ENCODE peak calls at places on chromosomes 4 and X, in nine cellular contexts. One of them, this sample, is unnamed.

GRCh38 chr4:156933633-156934258 is 37.9 kb downstream of the PDGFC start:
- DNase-seq in lower leg skin: no peak
- DNase-seq in adrenal gland: no peak
- DNase-seq in breast epithelium: no peak
- DNase-seq in HL-60: no peak
- DNase-seq in neural crest cell: no peak
- DNase-seq in choroid plexus epithelial cell: peak; percentile 70
- DNase-seq in omental fat pad: no peak
- DNase-seq in fibroblast of the aortic adventitia: peak; percentile 79
- DNase-seq in this sample: no peak

GRCh38 chr4:118807659-118808058 is 28.3 kb downstream of the SEC24D start:
- DNase-seq in lower leg skin: no peak
- DNase-seq in adrenal gland: no peak
- DNase-seq in breast epithelium: no peak
- DNase-seq in HL-60: no peak
- DNase-seq in neural crest cell: no peak
- DNase-seq in choroid plexus epithelial cell: no peak
- DNase-seq in omental fat pad: no peak
- DNase-seq in fibroblast of the aortic adventitia: no peak
- DNase-seq in this sample: no peak

GRCh38 chr4:56326363-56326762 is 60.9 kb downstream of the AASDH start:
- DNase-seq in lower leg skin: no peak
- DNase-seq in adrenal gland: no peak
- DNase-seq in breast epithelium: no peak
- DNase-seq in HL-60: no peak
- DNase-seq in neural crest cell: no peak
- DNase-seq in choroid plexus epithelial cell: no peak
- DNase-seq in omental fat pad: no peak
- DNase-seq in fibroblast of the aortic adventitia: no peak
- DNase-seq in this sample: no peak

GRCh38 chrX:6851140-6851539 is 296.4 kb upstream of the STS start:
- DNase-seq in lower leg skin: no peak
- DNase-seq in adrenal gland: no peak
- DNase-seq in breast epithelium: no peak
- DNase-seq in HL-60: no peak
- DNase-seq in neural crest cell: no peak
- DNase-seq in choroid plexus epithelial cell: no peak
- DNase-seq in omental fat pad: no peak
- DNase-seq in fibroblast of the aortic adventitia: no peak
- DNase-seq in this sample: no peak

GRCh38 chr4:42452823-42453222 is 55.5 kb downstream of the SHISA3 start:
- DNase-seq in lower leg skin: no peak
- DNase-seq in adrenal gland: no peak
- DNase-seq in breast epithelium: no peak
- DNase-seq in HL-60: no peak
- DNase-seq in neural crest cell: peak; percentile 11
- DNase-seq in choroid plexus epithelial cell: no peak
- DNase-seq in omental fat pad: no peak
- DNase-seq in fibroblast of the aortic adventitia: no peak
- DNase-seq in this sample: no peak

GRCh38 chr4:1597021-1597931 is 86.8 kb downstream of the FAM53A start:
- DNase-seq in lower leg skin: no peak
- DNase-seq in adrenal gland: no peak
- DNase-seq in breast epithelium: no peak
- DNase-seq in HL-60: no peak
- DNase-seq in neural crest cell: no peak
- DNase-seq in choroid plexus epithelial cell: no peak
- DNase-seq in omental fat pad: no peak
- DNase-seq in fibroblast of the aortic adventitia: no peak
- DNase-seq in this sample: no peak

GRCh38 chr4:71303850-71304249 is 35.0 kb upstream of the SLC4A4 start:
- DNase-seq in lower leg skin: no peak
- DNase-seq in adrenal gland: no peak
- DNase-seq in breast epithelium: no peak
- DNase-seq in HL-60: no peak
- DNase-seq in neural crest cell: no peak
- DNase-seq in choroid plexus epithelial cell: no peak
- DNase-seq in omental fat pad: no peak
- DNase-seq in fibroblast of the aortic adventitia: peak; percentile 44
- DNase-seq in this sample: no peak

GRCh38 chr4:3408793-3409330 is 32.9 kb upstream of the HGFAC start:
- DNase-seq in lower leg skin: no peak
- DNase-seq in adrenal gland: peak; percentile 7
- DNase-seq in breast epithelium: no peak
- DNase-seq in HL-60: no peak
- DNase-seq in neural crest cell: no peak
- DNase-seq in choroid plexus epithelial cell: no peak
- DNase-seq in omental fat pad: no peak
- DNase-seq in fibroblast of the aortic adventitia: no peak
- DNase-seq in this sample: no peak

GRCh38 chrX:130170752-130171445 is 863 bp upstream of the RAB33A start:
- DNase-seq in lower leg skin: no peak
- DNase-seq in adrenal gland: peak; percentile 27
- DNase-seq in breast epithelium: no peak
- DNase-seq in HL-60: peak; percentile 36
- DNase-seq in neural crest cell: peak; percentile 57
- DNase-seq in choroid plexus epithelial cell: peak; percentile 34
- DNase-seq in omental fat pad: no peak
- DNase-seq in fibroblast of the aortic adventitia: no peak
- DNase-seq in this sample: no peak

GRCh38 chrX:57286507-57287251 is at the start of gene FAAH2:
- DNase-seq in lower leg skin: peak; percentile 34
- DNase-seq in adrenal gland: peak; percentile 26
- DNase-seq in breast epithelium: peak; percentile 73
- DNase-seq in HL-60: no peak
- DNase-seq in neural crest cell: no peak
- DNase-seq in choroid plexus epithelial cell: no peak
- DNase-seq in omental fat pad: no peak
- DNase-seq in fibroblast of the aortic adventitia: no peak
- DNase-seq in this sample: no peak

GRCh38 chr4:8079031-8079885 is 79.4 kb downstream of the ABLIM2 start:
- DNase-seq in lower leg skin: no peak
- DNase-seq in adrenal gland: no peak
- DNase-seq in breast epithelium: no peak
- DNase-seq in HL-60: no peak
- DNase-seq in neural crest cell: no peak
- DNase-seq in choroid plexus epithelial cell: peak; percentile 8
- DNase-seq in omental fat pad: no peak
- DNase-seq in fibroblast of the aortic adventitia: peak; percentile 37
- DNase-seq in this sample: no peak

GRCh38 chr4:169099775-169100180 is 89.7 kb upstream of the CBR4 start:
- DNase-seq in lower leg skin: no peak
- DNase-seq in adrenal gland: no peak
- DNase-seq in breast epithelium: no peak
- DNase-seq in HL-60: no peak
- DNase-seq in neural crest cell: no peak
- DNase-seq in choroid plexus epithelial cell: peak; percentile 92
- DNase-seq in omental fat pad: no peak
- DNase-seq in fibroblast of the aortic adventitia: peak; percentile 84
- DNase-seq in this sample: no peak

GRCh38 chr4:76384052-76384451 is 36.9 kb downstream of the CCDC158 start:
- DNase-seq in lower leg skin: no peak
- DNase-seq in adrenal gland: no peak
- DNase-seq in breast epithelium: no peak
- DNase-seq in HL-60: no peak
- DNase-seq in neural crest cell: no peak
- DNase-seq in choroid plexus epithelial cell: peak; percentile 39
- DNase-seq in omental fat pad: no peak
- DNase-seq in fibroblast of the aortic adventitia: no peak
- DNase-seq in this sample: no peak

GRCh38 chr4:6233943-6234342 is 33.6 kb upstream of the JAKMIP1 start:
- DNase-seq in lower leg skin: no peak
- DNase-seq in adrenal gland: no peak
- DNase-seq in breast epithelium: no peak
- DNase-seq in HL-60: no peak
- DNase-seq in neural crest cell: no peak
- DNase-seq in choroid plexus epithelial cell: no peak
- DNase-seq in omental fat pad: no peak
- DNase-seq in fibroblast of the aortic adventitia: no peak
- DNase-seq in this sample: no peak

GRCh38 chr4:6230827-6231662 is 30.7 kb upstream of the JAKMIP1 start:
- DNase-seq in lower leg skin: no peak
- DNase-seq in adrenal gland: no peak
- DNase-seq in breast epithelium: no peak
- DNase-seq in HL-60: no peak
- DNase-seq in neural crest cell: no peak
- DNase-seq in choroid plexus epithelial cell: no peak
- DNase-seq in omental fat pad: no peak
- DNase-seq in fibroblast of the aortic adventitia: no peak
- DNase-seq in this sample: no peak

GRCh38 chr4:6231663-6232165 is 31.4 kb upstream of the JAKMIP1 start:
- DNase-seq in lower leg skin: no peak
- DNase-seq in adrenal gland: no peak
- DNase-seq in breast epithelium: no peak
- DNase-seq in HL-60: no peak
- DNase-seq in neural crest cell: no peak
- DNase-seq in choroid plexus epithelial cell: no peak
- DNase-seq in omental fat pad: no peak
- DNase-seq in fibroblast of the aortic adventitia: no peak
- DNase-seq in this sample: no peak

GRCh38 chr4:6235012-6235411 is 34.6 kb upstream of the WFS1 start:
- DNase-seq in lower leg skin: no peak
- DNase-seq in adrenal gland: no peak
- DNase-seq in breast epithelium: no peak
- DNase-seq in HL-60: no peak
- DNase-seq in neural crest cell: no peak
- DNase-seq in choroid plexus epithelial cell: no peak
- DNase-seq in omental fat pad: no peak
- DNase-seq in fibroblast of the aortic adventitia: no peak
- DNase-seq in this sample: no peak

DNA sequence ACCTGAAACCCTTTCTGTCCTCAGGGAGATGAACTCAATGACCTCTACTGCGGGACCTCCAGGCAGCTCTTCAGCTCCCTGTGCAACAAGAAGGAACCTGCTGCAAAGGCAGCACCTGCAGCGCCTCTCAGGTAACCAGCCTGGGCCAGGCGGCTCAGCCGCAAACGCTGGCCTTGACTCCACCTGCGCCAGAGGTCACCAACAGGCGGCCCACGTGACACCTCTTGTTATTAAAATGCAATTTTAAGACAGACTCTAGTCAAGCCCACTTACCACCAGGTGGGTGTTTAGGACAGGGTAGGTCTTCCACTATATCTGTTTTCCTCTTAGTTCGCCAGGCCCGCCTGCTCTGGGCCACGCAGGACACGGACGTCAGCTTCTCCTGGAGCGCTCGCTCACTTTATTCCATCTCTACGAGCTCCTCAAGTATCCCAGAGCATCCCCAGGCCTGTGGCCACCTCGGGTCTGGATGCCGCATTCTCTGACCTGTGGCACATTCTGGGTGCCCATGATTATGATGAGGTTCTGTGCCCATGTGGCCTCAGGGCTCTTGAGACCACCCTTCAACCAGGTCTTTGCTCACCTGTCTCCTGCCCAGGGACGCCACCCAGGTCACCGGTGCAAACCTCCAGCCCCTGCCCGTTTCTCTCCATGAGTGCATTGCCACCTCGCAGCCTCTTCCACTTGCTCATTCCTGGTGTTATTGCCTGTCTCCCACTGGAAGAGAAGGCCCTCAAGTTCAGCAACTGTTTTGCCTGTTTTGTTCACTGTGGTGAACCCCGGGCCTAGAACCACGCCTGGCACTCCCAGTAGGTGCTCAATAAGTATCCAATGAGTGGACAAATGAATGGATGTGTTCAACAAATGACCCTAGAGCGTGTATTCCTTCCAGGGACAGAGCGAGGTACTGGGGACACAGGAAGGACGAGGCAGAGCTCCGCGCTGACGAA is 32.8 kb upstream of the JAKMIP1 start:
- DNase-seq in lower leg skin: no peak
- DNase-seq in adrenal gland: no peak
- DNase-seq in breast epithelium: no peak
- DNase-seq in HL-60: no peak
- DNase-seq in neural crest cell: no peak
- DNase-seq in choroid plexus epithelial cell: no peak
- DNase-seq in omental fat pad: no peak
- DNase-seq in fibroblast of the aortic adventitia: no peak
- DNase-seq in this sample: no peak
- TF ChIP-seq CTCF in lower leg skin: no peak
- TF ChIP-seq CTCF in adrenal gland: no peak
- TF ChIP-seq CTCF in breast epithelium: no peak
- TF ChIP-seq CTCF in HL-60: no peak
- TF ChIP-seq CTCF in neural crest cell: no peak
- TF ChIP-seq CTCF in choroid plexus epithelial cell: no peak
- TF ChIP-seq CTCF in omental fat pad: no peak
- TF ChIP-seq CTCF in fibroblast of the aortic adventitia: no peak
- TF ChIP-seq CTCF in this sample: no peak

GRCh38 chrX:119288890-119289393 is 52.9 kb downstream of the PGRMC1 start:
- DNase-seq in lower leg skin: no peak
- DNase-seq in adrenal gland: no peak
- DNase-seq in breast epithelium: no peak
- DNase-seq in HL-60: no peak
- DNase-seq in neural crest cell: no peak
- DNase-seq in choroid plexus epithelial cell: no peak
- DNase-seq in omental fat pad: no peak
- DNase-seq in fibroblast of the aortic adventitia: no peak
- DNase-seq in this sample: no peak
- TF ChIP-seq CTCF in lower leg skin: no peak
- TF ChIP-seq CTCF in adrenal gland: no peak
- TF ChIP-seq CTCF in breast epithelium: no peak
- TF ChIP-seq CTCF in HL-60: no peak
- TF ChIP-seq CTCF in neural crest cell: no peak
- TF ChIP-seq CTCF in choroid plexus epithelial cell: no peak
- TF ChIP-seq CTCF in omental fat pad: no peak
- TF ChIP-seq CTCF in fibroblast of the aortic adventitia: no peak
- TF ChIP-seq CTCF in this sample: peak; percentile 27

GRCh38 chrX:95346854-95347253 is 1337.8 kb upstream of the DIAPH2 start:
- DNase-seq in lower leg skin: no peak
- DNase-seq in adrenal gland: no peak
- DNase-seq in breast epithelium: no peak
- DNase-seq in HL-60: no peak
- DNase-seq in neural crest cell: no peak
- DNase-seq in choroid plexus epithelial cell: peak; percentile 3
- DNase-seq in omental fat pad: no peak
- DNase-seq in fibroblast of the aortic adventitia: peak; percentile 38
- DNase-seq in this sample: no peak
- TF ChIP-seq CTCF in lower leg skin: no peak
- TF ChIP-seq CTCF in adrenal gland: peak; percentile 17
- TF ChIP-seq CTCF in breast epithelium: no peak
- TF ChIP-seq CTCF in HL-60: no peak
- TF ChIP-seq CTCF in neural crest cell: peak; percentile 77
- TF ChIP-seq CTCF in choroid plexus epithelial cell: no peak
- TF ChIP-seq CTCF in omental fat pad: no peak
- TF ChIP-seq CTCF in fibroblast of the aortic adventitia: peak; percentile 23
- TF ChIP-seq CTCF in this sample: peak; percentile 75

GRCh38 chr4:121696641-121697461 is at the start of gene ANXA5:
- DNase-seq in lower leg skin: peak; percentile 75
- DNase-seq in adrenal gland: peak; percentile 91
- DNase-seq in breast epithelium: peak; percentile 84
- DNase-seq in HL-60: no peak
- DNase-seq in neural crest cell: peak; percentile 66
- DNase-seq in choroid plexus epithelial cell: peak; percentile 93
- DNase-seq in omental fat pad: peak; percentile 54
- DNase-seq in fibroblast of the aortic adventitia: peak; percentile 85
- DNase-seq in this sample: peak; percentile 89
- TF ChIP-seq CTCF in lower leg skin: no peak
- TF ChIP-seq CTCF in adrenal gland: no peak
- TF ChIP-seq CTCF in breast epithelium: no peak
- TF ChIP-seq CTCF in HL-60: no peak
- TF ChIP-seq CTCF in neural crest cell: peak; percentile 50
- TF ChIP-seq CTCF in choroid plexus epithelial cell: peak; percentile 48
- TF ChIP-seq CTCF in omental fat pad: no peak
- TF ChIP-seq CTCF in fibroblast of the aortic adventitia: peak; percentile 37
- TF ChIP-seq CTCF in this sample: peak; percentile 19

GRCh38 chrX:18389968-18390367 is 35.4 kb upstream of the CDKL5 start:
- DNase-seq in lower leg skin: no peak
- DNase-seq in adrenal gland: no peak
- DNase-seq in breast epithelium: no peak
- DNase-seq in HL-60: no peak
- DNase-seq in neural crest cell: no peak
- DNase-seq in choroid plexus epithelial cell: no peak
- DNase-seq in omental fat pad: no peak
- DNase-seq in fibroblast of the aortic adventitia: no peak
- DNase-seq in this sample: no peak
- TF ChIP-seq CTCF in lower leg skin: no peak
- TF ChIP-seq CTCF in adrenal gland: no peak
- TF ChIP-seq CTCF in breast epithelium: no peak
- TF ChIP-seq CTCF in HL-60: no peak
- TF ChIP-seq CTCF in neural crest cell: peak; percentile 26
- TF ChIP-seq CTCF in choroid plexus epithelial cell: no peak
- TF ChIP-seq CTCF in omental fat pad: no peak
- TF ChIP-seq CTCF in fibroblast of the aortic adventitia: no peak
- TF ChIP-seq CTCF in this sample: peak; percentile 28